ENCODE peak calls at places on chromosomes 16 and 17, in four cellular contexts. U, G, X and L are unnamed samples.

GRCh38 chr16:87690911-87691685 is 74.7 kb downstream of the KLHDC4 start:
- DNase-seq in G (no peak), X (no peak), U (no peak), L (no peak)

GRCh38 chr17:73820686-73821448 is 176.6 kb upstream of the SDK2 start:
- DNase-seq in G (peak; percentile 29), X (no peak), U (no peak), L (peak; percentile 67)

GRCh38 chr16:10731790-10732189 is 11.9 kb upstream of the NUBP1 start:
- DNase-seq in U (no peak), G (no peak), X (no peak), L (no peak)

GRCh38 chr16:23504453-23505179 is 5.7 kb downstream of the GGA2 start:
- DNase-seq in G (peak; percentile 45), X (peak; percentile 71), U (peak; percentile 70), L (no peak)

GRCh38 chr16:14564881-14565687 is 65.0 kb downstream of the PARN start:
- DNase-seq in X (peak; percentile 46), U (no peak), G (no peak), L (no peak)

GRCh38 chr17:66633322-66633965 is 201.5 kb upstream of the CACNG5 start:
- DNase-seq in G (peak; percentile 7), X (no peak), U (no peak), L (no peak)

GRCh38 chr17:7405882-7406825 is 1.5 kb upstream of the NLGN2 start:
- DNase-seq in X (no peak), G (no peak), U (no peak), L (no peak)

GRCh38 chr17:69764137-69764536 is 310.9 kb upstream of the KCNJ16 start:
- DNase-seq in X (no peak), U (no peak), G (no peak), L (no peak)

GRCh38 chr17:39150795-39151679 is at the start of gene PLXDC1:
- DNase-seq in U (no peak), X (no peak), G (peak; percentile 54), L (no peak)

GRCh38 chr16:64841482-64841881 is 280.4 kb downstream of the CDH11 start:
- DNase-seq in U (no peak), G (no peak), X (no peak), L (no peak)

GRCh38 chr16:11403920-11404319 is 58.7 kb downstream of the RMI2 start:
- DNase-seq in X (no peak), U (no peak), G (no peak), L (no peak)

GRCh38 chr16:15880909-15881308 is 7.5 kb downstream of the CEP20 start:
- DNase-seq in U (no peak), X (no peak), G (no peak), L (no peak)

GRCh38 chr16:15881794-15882379 is 6.5 kb downstream of the CEP20 start:
- DNase-seq in G (no peak), U (no peak), X (no peak), L (no peak)

GRCh38 chr16:15880434-15880833 is 8.0 kb downstream of the CEP20 start:
- DNase-seq in U (no peak), G (no peak), X (no peak), L (no peak)

GRCh38 chr16:15876503-15876902 is 11.9 kb downstream of the CEP20 start:
- DNase-seq in U (no peak), G (no peak), X (no peak), L (no peak)

GRCh38 chr16:15879255-15879804 is 9.1 kb downstream of the CEP20 start:
- DNase-seq in U (no peak), G (no peak), X (peak; percentile 91), L (no peak)
- H3K27ac ChIP-seq in U (peak overlapping the region; percentile 38), G (no peak overlapping the region), X (peak overlapping the region; percentile 90), L (no peak overlapping the region)

GRCh38 chr17:4944554-4945175 is 3.7 kb downstream of the PFN1 start:
- DNase-seq in X (no peak), U (no peak), G (no peak), L (no peak)

GRCh38 chr17:4942760-4943508 is 2.9 kb downstream of the RNF167 start:
- DNase-seq in G (no peak), X (no peak), U (no peak), L (no peak)

GRCh38 chr17:4945944-4946280 is 2.4 kb downstream of the PFN1 start:
- DNase-seq in X (no peak), U (no peak), G (no peak), L (no peak)

GRCh38 chr17:4945176-4945943 is 3.0 kb downstream of the PFN1 start:
- DNase-seq in G (no peak), X (peak; percentile 89), U (peak; percentile 60), L (no peak)

DNA sequence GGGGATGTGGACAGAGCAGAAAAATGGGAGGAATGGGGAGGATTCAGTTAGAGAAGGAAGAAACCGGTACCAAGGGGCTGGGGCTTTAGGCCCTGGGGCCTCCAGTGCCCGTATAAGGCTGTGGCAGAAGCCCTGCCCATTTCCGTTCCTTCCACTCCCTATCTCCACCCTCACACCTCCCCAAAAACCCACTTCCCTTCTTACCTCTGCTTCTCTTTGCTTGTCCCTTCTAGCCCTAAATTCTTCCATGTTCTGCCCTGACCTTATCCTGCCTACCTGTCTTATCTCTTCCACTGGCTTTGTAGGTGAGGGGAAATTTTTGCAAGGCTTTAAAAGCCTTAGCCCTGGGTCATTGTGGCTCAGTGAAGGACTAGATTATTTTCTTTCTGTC is 4.1 kb downstream of the RNF167 start:
- DNase-seq in U (peak; percentile 41), X (no peak), G (no peak), L (no peak)
- H3K4me1 ChIP-seq in U (peaks cover 64% of the 10 kb centered on the region), X (peaks cover 55% of the 10 kb centered on the region), G (peaks cover 15% of the 10 kb centered on the region), L (peaks cover 3% of the 10 kb centered on the region)

GRCh38 chr16:68276223-68276622 is 11.9 kb downstream of the SLC7A6 start:
- DNase-seq in U (no peak), X (no peak), G (no peak), L (no peak)
- H3K4me3 ChIP-seq in U (peak overlapping the region; percentile 42), X (no peak overlapping the region), G (no peak overlapping the region), L (no peak overlapping the region)

GRCh38 chr17:19341211-19341631 is 21.3 kb downstream of the B9D1 start:
- DNase-seq in U (no peak), G (no peak), X (no peak), L (no peak)

GRCh38 chr17:19337712-19338023 is 24.9 kb downstream of the B9D1 start:
- DNase-seq in G (no peak), X (no peak), U (no peak), L (no peak)

GRCh38 chr17:19338031-19338990 is 24.2 kb downstream of the B9D1 start:
- DNase-seq in U (peak; percentile 45), X (peak; percentile 73), G (peak; percentile 61), L (peak; percentile 61)

GRCh38 chr17:19336938-19337711 is 25.4 kb downstream of the B9D1 start:
- DNase-seq in X (peak; percentile 39), U (no peak), G (peak; percentile 31), L (no peak)

GRCh38 chr17:19339341-19339815 is 23.1 kb downstream of the B9D1 start:
- DNase-seq in U (no peak), X (no peak), G (no peak), L (no peak)
- H3K27ac ChIP-seq in U (no peak overlapping the region), X (no peak overlapping the region), G (peak overlapping the region; percentile 8), L (no peak overlapping the region)

DNA sequence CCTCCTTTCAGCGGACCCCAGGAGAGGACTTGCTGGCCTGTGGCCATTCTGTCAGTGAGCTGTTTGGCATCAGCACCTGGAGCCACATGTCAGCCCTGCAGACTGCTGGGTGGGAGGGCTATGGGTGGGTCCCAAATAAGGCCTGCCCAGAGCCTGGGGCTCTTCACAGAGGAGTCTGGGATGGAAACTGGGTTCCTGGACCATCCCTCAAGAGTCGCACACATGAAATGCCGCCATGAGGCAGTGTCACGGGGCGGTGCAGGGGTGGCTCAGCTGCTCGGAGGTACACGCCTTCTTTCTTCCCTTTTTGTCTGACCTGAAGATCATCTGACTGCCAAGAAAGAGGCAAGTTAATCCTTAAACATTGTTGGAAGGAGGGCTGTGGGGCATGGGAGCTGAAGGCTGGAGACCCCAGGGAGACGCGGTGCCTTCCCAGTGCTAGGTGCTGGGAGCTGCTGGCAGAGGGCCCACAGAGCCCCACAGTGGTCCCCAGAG is 14.8 kb downstream of the MPRIP start:
- DNase-seq in G (no peak), U (no peak), X (no peak), L (no peak)
- H3K4me1 ChIP-seq in G (peaks cover 7% of the 10 kb centered on the region), U (peaks cover 11% of the 10 kb centered on the region), X (peaks cover 99% of the 10 kb centered on the region), L (no peaks in the 10 kb centered on the region)

DNA sequence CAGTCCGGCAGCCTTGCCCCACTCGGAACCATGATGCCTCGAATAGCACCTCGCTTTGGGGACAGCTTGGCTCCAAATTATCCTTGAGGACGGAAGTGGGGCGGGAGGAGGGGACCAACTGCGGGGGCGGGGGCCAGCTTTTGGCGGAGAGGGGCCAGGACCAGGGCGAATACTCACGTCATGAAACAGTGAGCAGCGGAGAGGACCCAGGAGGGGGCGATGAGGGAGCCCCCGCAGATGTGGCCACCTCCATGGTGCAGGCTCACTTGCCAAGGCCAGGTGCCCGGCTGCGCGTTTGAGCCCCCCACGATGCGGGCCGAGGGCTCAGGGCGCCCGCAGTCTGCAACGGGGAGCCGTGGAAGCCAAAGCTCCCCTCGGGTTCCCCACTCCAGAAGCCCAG is 970 bp downstream of the PRSS36 start:
- DNase-seq in X (no peak), U (no peak), G (no peak), L (no peak)
- H3K4me3 ChIP-seq in X (no peak overlapping the region), U (no peak overlapping the region), G (no peak overlapping the region), L (no peak overlapping the region)